ENCODE peak calls at places on chromosomes 5 and 9, in six cellular contexts. M is IMR-90, N is H1, E is neuronal stem cell, Z is H9, C is mesendoderm. O is an unnamed sample.
A peak's percentile ranks its signal among the peaks of the same experiment; 100 is the strongest.

GRCh38 chr5:10460252-10460906 is 18.7 kb downstream of the ROPN1L start:
- DNase-seq in M (no peak), N (no peak), E (no peak), Z (no peak), C (no peak), O (no peak)

GRCh38 chr5:68490401-68490800 is 274.8 kb downstream of the PIK3R1 start:
- DNase-seq in M (no peak), N (no peak), E (no peak), Z (no peak), C (no peak), O (no peak)

GRCh38 chr5:123549256-123549904 is 37.4 kb downstream of the CSNK1G3 start:
- DNase-seq in M (no peak), N (no peak), E (no peak), Z (no peak), C (no peak), O (no peak)

GRCh38 chr5:112636751-112637150 is 100.9 kb upstream of the APC start:
- DNase-seq in M (no peak), N (no peak), E (no peak), Z (no peak), C (no peak), O (peak; percentile 28)

GRCh38 chr9:72894342-72894741 is 58.5 kb downstream of the ALDH1A1 start:
- DNase-seq in M (peak; percentile 4), N (no peak), E (peak; percentile 41), Z (no peak), C (peak; percentile 5), O (no peak)

GRCh38 chr5:16666861-16667481 is 50.2 kb upstream of the RETREG1 start:
- DNase-seq in M (peak; percentile 15), N (no peak), E (no peak), Z (no peak), C (peak; percentile 42), O (no peak)

GRCh38 chr9:110911659-110912473 is 126.4 kb downstream of the LPAR1 start:
- DNase-seq in M (peak; percentile 75), N (no peak), E (no peak), Z (no peak), C (no peak), O (peak; percentile 71)

GRCh38 chr5:173922527-173922926 is 34.4 kb downstream of the CPEB4 start:
- DNase-seq in M (peak; percentile 17), N (no peak), E (no peak), Z (no peak), C (no peak), O (no peak)

GRCh38 chr9:9855503-9856078 is 757.2 kb downstream of the PTPRD start:
- DNase-seq in M (no peak), N (no peak), E (no peak), Z (peak; percentile 37), C (no peak), O (no peak)

GRCh38 chr5:88236866-88237642 is 31.6 kb downstream of the TMEM161B start:
- DNase-seq in M (peak; percentile 58), N (no peak), E (no peak), Z (no peak), C (peak; percentile 51), O (no peak)

GRCh38 chr5:7066471-7067235 is 329.3 kb upstream of the ADCY2 start:
- DNase-seq in M (no peak), N (no peak), E (no peak), Z (no peak), C (no peak), O (no peak)
- H3K23ac ChIP-seq in M (no peak overlapping the region), N (no peak overlapping the region), E (no peak overlapping the region), Z (no peak overlapping the region), C (no peak overlapping the region), O (no peak overlapping the region)

GRCh38 chr9:6680797-6681146 is 35.2 kb upstream of the GLDC start:
- DNase-seq in M (peak; percentile 40), N (no peak), E (no peak), Z (no peak), C (no peak), O (peak; percentile 76)

GRCh38 chr9:6677803-6678202 is 32.3 kb upstream of the GLDC start:
- DNase-seq in M (no peak), N (no peak), E (no peak), Z (no peak), C (no peak), O (no peak)

GRCh38 chr9:6686396-6686795 is 40.9 kb upstream of the GLDC start:
- DNase-seq in M (peak; percentile 41), N (no peak), E (no peak), Z (no peak), C (peak; percentile 25), O (peak; percentile 27)

GRCh38 chr9:6681147-6681956 is 35.8 kb upstream of the GLDC start:
- DNase-seq in M (peak; percentile 98), N (peak; percentile 93), E (peak; percentile 95), Z (peak; percentile 98), C (peak; percentile 98), O (peak; percentile 98)

DNA sequence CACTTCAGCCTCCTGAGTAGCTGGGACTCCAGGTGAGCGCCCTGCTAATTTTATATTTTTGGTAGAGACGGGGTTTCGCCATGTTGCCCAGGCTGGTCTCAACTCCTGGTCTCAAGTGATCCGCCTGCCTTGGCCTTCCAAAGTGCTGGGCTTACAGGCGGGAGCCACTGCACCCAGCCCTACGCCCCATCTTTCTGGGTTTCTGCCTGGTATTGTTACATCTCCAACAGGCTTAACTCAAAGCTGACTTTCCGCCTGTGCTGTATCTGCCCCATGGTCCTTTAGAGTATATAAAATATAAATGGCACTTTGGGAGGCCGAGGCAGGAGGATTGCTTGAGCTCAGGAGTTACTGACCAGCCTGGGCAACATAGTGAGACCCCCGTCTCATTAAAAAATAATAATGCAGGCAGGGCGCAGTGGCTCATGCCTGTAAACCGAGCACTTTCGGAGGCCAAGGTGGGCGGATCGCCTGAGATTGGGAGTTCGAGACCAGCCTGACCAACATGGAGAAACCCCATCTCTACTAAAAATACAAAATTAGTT is 36.5 kb upstream of the GLDC start:
- DNase-seq in M (no peak), N (no peak), E (no peak), Z (no peak), C (no peak), O (no peak)
- H3K4ac ChIP-seq in M (peak overlapping the region; percentile 98), N (no peak overlapping the region), E (no peak overlapping the region), Z (no peak overlapping the region), C (peak overlapping the region; percentile 77), O (no peak overlapping the region)

GRCh38 chr5:163444526-163444925 is 7.1 kb downstream of the CCNG1 start:
- DNase-seq in M (no peak), N (no peak), E (no peak), Z (no peak), C (no peak), O (no peak)

GRCh38 chr5:163447875-163448274 is 10.5 kb downstream of the CCNG1 start:
- DNase-seq in M (no peak), N (no peak), E (no peak), Z (no peak), C (no peak), O (no peak)

GRCh38 chr5:163445345-163445744 is 8.0 kb downstream of the CCNG1 start:
- DNase-seq in M (no peak), N (no peak), E (no peak), Z (no peak), C (no peak), O (no peak)

GRCh38 chr5:163448491-163448890 is 11.1 kb downstream of the CCNG1 start:
- DNase-seq in M (no peak), N (no peak), E (no peak), Z (no peak), C (no peak), O (no peak)

DNA sequence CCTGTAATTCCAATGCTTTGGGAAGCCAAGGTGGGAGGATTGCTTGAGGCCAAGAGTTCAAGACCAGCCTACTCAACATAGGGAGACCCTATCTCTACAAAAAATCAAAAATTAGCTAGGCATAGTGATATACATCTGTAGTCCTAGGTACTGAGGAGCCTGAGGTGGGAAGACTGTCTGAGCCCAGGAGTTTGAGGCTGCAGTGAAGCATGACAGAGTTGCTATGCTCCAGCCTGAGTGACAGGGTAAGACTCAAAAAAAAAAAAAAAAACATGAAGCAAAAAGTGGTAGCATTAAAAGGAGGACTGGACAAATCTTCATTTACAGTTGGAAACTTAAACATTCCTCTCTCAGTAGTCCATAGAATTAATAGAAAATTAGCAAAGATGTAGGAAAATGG is 9.8 kb downstream of the CCNG1 start:
- DNase-seq in M (no peak), N (no peak), E (no peak), Z (no peak), C (no peak), O (no peak)
- H2BK15ac ChIP-seq in M (no peak overlapping the region), N (no peak overlapping the region), E (no peak overlapping the region), Z (no peak overlapping the region), C (no peak overlapping the region), O (no peak overlapping the region)

DNA sequence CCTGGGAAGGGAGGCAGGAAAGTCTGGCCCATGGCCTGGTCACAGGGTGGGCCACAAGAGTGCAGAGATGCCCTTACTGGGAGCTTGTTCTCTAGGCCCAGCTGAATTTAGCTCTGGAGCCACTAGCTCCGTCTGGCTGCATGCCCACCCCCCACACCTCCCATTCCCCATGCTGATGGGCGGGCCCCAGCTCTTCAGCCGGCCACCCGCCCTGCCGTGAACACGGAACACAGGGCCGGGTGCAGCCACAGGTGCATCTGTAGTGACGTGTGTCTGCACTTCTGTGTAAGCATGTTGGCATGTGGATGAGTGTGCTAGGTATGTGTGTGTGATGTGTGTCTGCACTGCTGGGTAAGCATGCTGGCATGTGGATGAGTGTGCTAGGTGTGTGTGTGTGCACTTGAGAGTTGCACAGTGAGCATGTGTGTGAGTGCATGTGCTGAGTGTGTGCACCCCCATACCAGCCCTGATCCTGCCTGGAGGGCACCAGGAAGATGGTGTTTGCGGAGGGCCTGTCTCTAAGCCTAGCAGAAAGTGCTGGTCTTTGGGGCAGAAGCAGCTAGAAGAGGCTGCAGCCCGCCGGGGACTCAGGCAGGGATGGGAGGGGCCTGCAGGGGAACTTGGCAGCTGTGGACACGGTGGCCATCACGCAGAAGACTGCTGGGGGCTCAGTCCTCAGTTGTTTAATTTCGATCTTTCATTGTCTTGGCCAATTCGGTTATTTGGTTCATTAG is 136.4 kb downstream of the CACNA1B start:
- DNase-seq in M (no peak), N (no peak), E (no peak), Z (no peak), C (no peak), O (no peak)
- H3K23ac ChIP-seq in M (no peak overlapping the region), N (no peak overlapping the region), E (peak overlapping the region; percentile 6), Z (no peak overlapping the region), C (no peak overlapping the region), O (no peak overlapping the region)

GRCh38 chr5:172144931-172145869 is 42.8 kb downstream of the STK10 start:
- DNase-seq in M (no peak), N (no peak), E (no peak), Z (no peak), C (no peak), O (no peak)
- H3K4ac ChIP-seq in M (no peak overlapping the region), N (no peak overlapping the region), E (no peak overlapping the region), Z (no peak overlapping the region), C (no peak overlapping the region), O (no peak overlapping the region)

GRCh38 chr9:68907910-68908309 is 106.0 kb downstream of the PRKACG start:
- DNase-seq in M (no peak), N (no peak), E (no peak), Z (no peak), C (no peak), O (no peak)

GRCh38 chr9:68904454-68904853 is 109.5 kb downstream of the PRKACG start:
- DNase-seq in M (no peak), N (no peak), E (no peak), Z (no peak), C (no peak), O (no peak)

GRCh38 chr9:68905129-68905528 is 108.8 kb downstream of the PRKACG start:
- DNase-seq in M (no peak), N (no peak), E (no peak), Z (no peak), C (peak; percentile 71), O (no peak)
- H2BK15ac ChIP-seq in M (no peak overlapping the region), N (no peak overlapping the region), E (peak overlapping the region; percentile 19), Z (no peak overlapping the region), C (no peak overlapping the region), O (no peak overlapping the region)

O was measured in mesenchymal stem cell.